ENCODE peak calls at places on chromosomes 2 and 18, in seven cellular contexts. Z, I, D, X, K, V and J are unnamed samples.

GRCh38 chr2:127293386-127293757 is 572 bp downstream of the ERCC3 start:
- DNase-seq in Z (peak; percentile 27), I (no peak), D (no peak), X (no peak), K (no peak), V (peak; percentile 32), J (no peak)

GRCh38 chr2:148926291-148926961 is 51.4 kb downstream of the KIF5C start:
- DNase-seq in Z (peak; percentile 88), I (peak; percentile 64), D (peak; percentile 33), X (peak; percentile 9), K (peak; percentile 17), V (peak; percentile 63), J (peak; percentile 60)

GRCh38 chr2:150100311-150100710 is 387.2 kb downstream of the RND3 start:
- DNase-seq in Z (no peak), I (no peak), D (no peak), X (no peak), K (no peak), V (no peak), J (no peak)

GRCh38 chr2:239114119-239114581 is 266.3 kb downstream of the TWIST2 start:
- DNase-seq in Z (no peak), I (no peak), D (no peak), X (no peak), K (no peak), V (peak; percentile 75), J (no peak)

GRCh38 chr2:55147041-55147440 is 85.1 kb downstream of the CLHC1 start:
- DNase-seq in Z (no peak), I (no peak), D (no peak), X (no peak), K (no peak), V (no peak), J (no peak)

GRCh38 chr2:135144343-135144742 is 92.3 kb downstream of the RAB3GAP1 start:
- DNase-seq in Z (no peak), I (no peak), D (no peak), X (no peak), K (no peak), V (no peak), J (no peak)

GRCh38 chr2:33135645-33136044 is 188.9 kb downstream of the LTBP1 start:
- DNase-seq in Z (no peak), I (no peak), D (no peak), X (no peak), K (no peak), V (no peak), J (no peak)

GRCh38 chr2:28406276-28407096 is 13.8 kb downstream of the FOSL2 start:
- DNase-seq in Z (no peak), I (peak; percentile 17), D (no peak), X (no peak), K (no peak), V (no peak), J (peak; percentile 82)

GRCh38 chr2:85635636-85636035 is 19.6 kb downstream of the USP39 start:
- DNase-seq in Z (no peak), I (no peak), D (no peak), X (no peak), K (no peak), V (no peak), J (no peak)

GRCh38 chr2:118475622-118476021 is 371.8 kb downstream of the EN1 start:
- DNase-seq in Z (no peak), I (no peak), D (no peak), X (no peak), K (no peak), V (no peak), J (no peak)

GRCh38 chr2:60992985-60993392 is 24.5 kb upstream of the PEX13 start:
- DNase-seq in Z (no peak), I (no peak), D (no peak), X (peak; percentile 83), K (no peak), V (no peak), J (peak; percentile 82)

GRCh38 chr2:215998636-215999035 is 14.7 kb downstream of the MREG start:
- DNase-seq in Z (no peak), I (no peak), D (no peak), X (no peak), K (no peak), V (no peak), J (no peak)

GRCh38 chr2:151900261-151900660 is 72.0 kb upstream of the ARL5A start:
- DNase-seq in Z (no peak), I (no peak), D (no peak), X (no peak), K (no peak), V (no peak), J (no peak)

GRCh38 chr2:127826047-127826446 is 15.1 kb upstream of the WDR33 start:
- DNase-seq in Z (no peak), I (no peak), D (no peak), X (no peak), K (no peak), V (no peak), J (no peak)

GRCh38 chr2:240429872-240430491 is 5.5 kb upstream of the GPC1 start:
- DNase-seq in Z (no peak), I (no peak), D (no peak), X (no peak), K (no peak), V (no peak), J (no peak)

GRCh38 chr2:220127311-220127710 is 499.9 kb downstream of the SLC4A3 start:
- DNase-seq in Z (no peak), I (no peak), D (no peak), X (no peak), K (no peak), V (no peak), J (no peak)

GRCh38 chr2:218059289-218059688 is 9.8 kb upstream of the RUFY4 start:
- DNase-seq in Z (no peak), I (no peak), D (no peak), X (no peak), K (no peak), V (no peak), J (no peak)
- TF ChIP-seq REST in Z (no peak), I (no peak), D (no peak), X (no peak), K (no peak), V (no peak), J (no peak)

DNA sequence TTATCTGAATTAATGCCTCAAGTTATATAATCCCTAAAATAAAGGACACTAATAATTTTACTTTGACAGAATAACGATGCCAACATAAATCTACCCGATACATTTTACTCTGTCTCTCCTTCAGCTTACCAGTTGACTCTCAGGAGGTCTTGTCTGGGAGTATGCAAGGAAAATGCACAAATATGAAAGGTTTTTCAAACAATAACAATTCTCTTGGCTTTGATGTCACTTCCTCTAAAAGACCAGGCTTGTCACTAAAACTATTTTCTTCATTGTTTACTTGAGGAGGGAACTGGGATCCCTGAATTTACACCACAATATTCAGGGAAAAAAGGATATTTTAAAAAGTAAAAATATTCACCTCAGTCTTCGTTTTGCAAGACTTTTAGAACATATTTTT is 97.2 kb downstream of the SOS1 start:
- DNase-seq in Z (no peak), I (no peak), D (no peak), X (no peak), K (no peak), V (no peak), J (no peak)
- TF ChIP-seq POLR2AphosphoS5 in Z (no peak), I (no peak), D (no peak), X (no peak), K (no peak), V (no peak), J (no peak)

DNA sequence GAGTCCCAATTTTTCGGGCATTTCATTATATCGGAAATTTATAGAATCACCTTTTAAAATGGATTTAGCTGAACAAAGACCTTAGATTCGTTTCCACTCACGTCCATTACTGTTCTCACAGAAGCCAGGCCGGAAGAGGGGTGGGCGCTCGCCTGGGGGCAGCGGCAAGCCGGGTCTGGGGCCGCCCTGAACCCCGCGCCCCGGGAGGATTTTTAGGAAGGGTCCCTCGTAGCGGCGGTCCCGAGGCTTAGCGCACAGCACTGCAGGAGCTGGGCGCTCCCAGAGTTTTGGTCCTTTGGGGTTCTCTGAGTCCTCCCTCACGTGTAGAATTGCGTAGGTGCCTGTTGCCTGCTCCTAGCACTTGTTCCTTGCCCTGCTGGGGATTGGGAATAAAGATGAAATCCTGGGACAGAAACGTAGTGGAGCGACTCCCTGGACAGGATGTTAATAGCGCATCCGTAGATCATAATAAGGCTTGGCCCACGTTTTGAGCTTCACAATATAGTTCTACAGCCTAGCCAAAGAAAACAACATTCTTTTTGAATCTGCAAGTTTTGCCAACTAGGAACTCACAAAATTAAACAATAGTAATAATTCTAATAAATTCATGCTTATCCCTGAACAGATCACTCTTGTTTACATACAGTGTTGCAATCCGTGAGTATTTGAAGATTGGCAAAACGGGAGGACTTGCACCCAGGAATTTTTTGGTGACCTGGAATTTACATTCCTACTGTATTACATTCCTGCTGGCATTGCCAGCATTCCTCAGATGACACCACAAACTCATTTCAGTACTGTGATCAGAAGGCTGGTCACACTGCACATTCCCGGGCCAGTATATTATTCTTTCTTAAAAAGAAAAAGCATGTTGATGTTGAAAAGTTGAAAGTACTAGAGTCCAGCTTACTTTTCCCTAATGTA is 880 bp downstream of the C18orf63 start:
- DNase-seq in Z (peak; percentile 54), I (no peak), D (no peak), X (no peak), K (no peak), V (no peak), J (no peak)
- TF ChIP-seq REST in Z (no peak), I (no peak), D (no peak), X (no peak), K (no peak), V (no peak), J (no peak)

GRCh38 chr18:45634454-45634853 is 19.2 kb downstream of the SLC14A2 start:
- DNase-seq in Z (no peak), I (no peak), D (no peak), X (no peak), K (no peak), V (no peak), J (no peak)

GRCh38 chr18:45636110-45636509 is 20.8 kb downstream of the SLC14A2 start:
- DNase-seq in Z (no peak), I (no peak), D (no peak), X (no peak), K (no peak), V (no peak), J (no peak)

GRCh38 chr18:45638544-45638943 is 23.3 kb downstream of the SLC14A2 start:
- DNase-seq in Z (no peak), I (no peak), D (no peak), X (no peak), K (no peak), V (no peak), J (no peak)

GRCh38 chr18:45639424-45639823 is 24.1 kb downstream of the SLC14A2 start:
- DNase-seq in Z (no peak), I (no peak), D (no peak), X (no peak), K (no peak), V (no peak), J (no peak)

DNA sequence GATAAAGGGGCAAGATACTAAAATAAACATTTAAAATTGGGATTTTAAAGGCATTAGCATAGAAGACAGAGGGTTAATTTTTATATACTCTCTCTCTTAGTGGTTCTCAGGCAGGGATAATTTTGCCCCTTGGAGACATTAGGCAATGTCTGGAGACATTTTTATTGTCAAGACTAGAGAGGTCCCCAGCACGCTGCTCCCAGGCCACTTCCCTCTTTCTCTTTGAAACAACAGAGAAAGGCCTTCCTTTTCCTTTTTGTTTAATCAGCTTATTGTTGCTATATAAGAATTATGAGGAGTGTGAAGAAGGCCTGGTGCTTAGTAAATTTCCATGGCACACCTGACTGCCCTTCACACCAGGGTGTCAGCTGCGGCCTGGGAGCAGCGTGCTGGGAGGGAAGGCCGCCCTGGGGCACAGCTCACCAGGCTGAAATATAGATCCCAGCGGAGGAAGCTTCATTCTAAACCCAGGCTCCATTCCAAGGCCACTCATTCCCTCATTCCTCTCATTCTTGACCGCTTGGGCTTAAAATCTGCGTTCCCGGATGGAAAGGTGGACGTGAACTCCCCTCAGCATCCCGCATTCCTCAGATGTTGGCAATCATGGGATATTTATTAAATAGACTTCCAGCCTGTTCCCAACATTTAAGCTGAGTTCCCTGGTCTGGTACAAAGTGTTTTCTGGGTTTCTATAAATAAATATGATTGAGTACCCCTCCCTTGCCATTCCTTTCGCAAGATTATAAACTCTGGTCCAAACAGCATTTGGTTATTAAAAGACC is 22.5 kb downstream of the SLC14A2 start:
- DNase-seq in Z (no peak), I (no peak), D (no peak), X (no peak), K (no peak), V (no peak), J (peak; percentile 55)
- TF ChIP-seq POLR2AphosphoS5 in Z (no peak), I (no peak), D (no peak), X (no peak), K (no peak), V (no peak), J (no peak)